ENCODE peak calls at places on chromosomes 12 and 14, in six cellular contexts. One of them, this sample, is unnamed.

GRCh38 chr12:3129301-3130052 is 52.3 kb downstream of the TSPAN9 start:
- DNase-seq in cardiac muscle cell: peak; percentile 84
- DNase-seq in PC-9: no peak
- DNase-seq in colonic mucosa: no peak
- DNase-seq in BE2C: no peak
- DNase-seq in spleen: no peak
- DNase-seq in this sample: no peak

GRCh38 chr14:104390221-104390931 is 189.2 kb upstream of the C14orf180 start:
- DNase-seq in cardiac muscle cell: no peak
- DNase-seq in PC-9: no peak
- DNase-seq in colonic mucosa: peak; percentile 10
- DNase-seq in BE2C: no peak
- DNase-seq in spleen: peak; percentile 69
- DNase-seq in this sample: no peak

GRCh38 chr12:30988887-30989286 is 62.3 kb downstream of the TSPAN11 start:
- DNase-seq in cardiac muscle cell: no peak
- DNase-seq in PC-9: no peak
- DNase-seq in colonic mucosa: peak; percentile 48
- DNase-seq in BE2C: no peak
- DNase-seq in spleen: no peak
- DNase-seq in this sample: no peak

GRCh38 chr14:53619625-53620324 is 336.9 kb downstream of the BMP4 start:
- DNase-seq in cardiac muscle cell: peak; percentile 63
- DNase-seq in PC-9: peak; percentile 47
- DNase-seq in colonic mucosa: no peak
- DNase-seq in BE2C: no peak
- DNase-seq in spleen: no peak
- DNase-seq in this sample: no peak

GRCh38 chr12:130456375-130457199 is 118.9 kb downstream of the PIWIL1 start:
- DNase-seq in cardiac muscle cell: no peak
- DNase-seq in PC-9: no peak
- DNase-seq in colonic mucosa: no peak
- DNase-seq in BE2C: peak; percentile 39
- DNase-seq in spleen: no peak
- DNase-seq in this sample: no peak

GRCh38 chr14:70706177-70706576 is 64.5 kb downstream of the TTC9 start:
- DNase-seq in cardiac muscle cell: no peak
- DNase-seq in PC-9: no peak
- DNase-seq in colonic mucosa: no peak
- DNase-seq in BE2C: no peak
- DNase-seq in spleen: no peak
- DNase-seq in this sample: no peak

GRCh38 chr14:35342160-35343010 is 50.2 kb downstream of the PSMA6 start:
- DNase-seq in cardiac muscle cell: peak; percentile 42
- DNase-seq in PC-9: no peak
- DNase-seq in colonic mucosa: peak; percentile 51
- DNase-seq in BE2C: no peak
- DNase-seq in spleen: no peak
- DNase-seq in this sample: no peak

GRCh38 chr12:24822121-24822899 is 126.6 kb downstream of the BCAT1 start:
- DNase-seq in cardiac muscle cell: peak; percentile 88
- DNase-seq in PC-9: no peak
- DNase-seq in colonic mucosa: no peak
- DNase-seq in BE2C: no peak
- DNase-seq in spleen: no peak
- DNase-seq in this sample: no peak

GRCh38 chr12:29448157-29448556 is 49.3 kb downstream of the OVCH1 start:
- DNase-seq in cardiac muscle cell: no peak
- DNase-seq in PC-9: no peak
- DNase-seq in colonic mucosa: no peak
- DNase-seq in BE2C: no peak
- DNase-seq in spleen: no peak
- DNase-seq in this sample: no peak

GRCh38 chr12:98514984-98515367 is 414 bp upstream of the TMPO start:
- DNase-seq in cardiac muscle cell: no peak
- DNase-seq in PC-9: no peak
- DNase-seq in colonic mucosa: no peak
- DNase-seq in BE2C: no peak
- DNase-seq in spleen: no peak
- DNase-seq in this sample: no peak

GRCh38 chr12:130303781-130304180 is 33.9 kb upstream of the PIWIL1 start:
- DNase-seq in cardiac muscle cell: no peak
- DNase-seq in PC-9: no peak
- DNase-seq in colonic mucosa: no peak
- DNase-seq in BE2C: no peak
- DNase-seq in spleen: no peak
- DNase-seq in this sample: no peak

GRCh38 chr12:93390025-93390424 is 12.3 kb downstream of the NUDT4 start:
- DNase-seq in cardiac muscle cell: no peak
- DNase-seq in PC-9: no peak
- DNase-seq in colonic mucosa: no peak
- DNase-seq in BE2C: no peak
- DNase-seq in spleen: no peak
- DNase-seq in this sample: no peak

GRCh38 chr14:100525615-100526014 is 61.6 kb downstream of the BEGAIN start:
- DNase-seq in cardiac muscle cell: no peak
- DNase-seq in PC-9: no peak
- DNase-seq in colonic mucosa: no peak
- DNase-seq in BE2C: no peak
- DNase-seq in spleen: peak; percentile 69
- DNase-seq in this sample: no peak

GRCh38 chr14:78153069-78153351 is 17.2 kb upstream of the NRXN3 start:
- DNase-seq in cardiac muscle cell: peak; percentile 27
- DNase-seq in PC-9: no peak
- DNase-seq in colonic mucosa: no peak
- DNase-seq in BE2C: no peak
- DNase-seq in spleen: no peak
- DNase-seq in this sample: no peak

GRCh38 chr12:95207407-95207806 is 9.9 kb downstream of the FGD6 start:
- DNase-seq in cardiac muscle cell: no peak
- DNase-seq in PC-9: no peak
- DNase-seq in colonic mucosa: no peak
- DNase-seq in BE2C: no peak
- DNase-seq in spleen: no peak
- DNase-seq in this sample: no peak

GRCh38 chr12:75754141-75754540 is 242.7 kb upstream of the KRR1 start:
- DNase-seq in cardiac muscle cell: no peak
- DNase-seq in PC-9: no peak
- DNase-seq in colonic mucosa: no peak
- DNase-seq in BE2C: no peak
- DNase-seq in spleen: no peak
- DNase-seq in this sample: no peak

GRCh38 chr12:5773550-5773949 is 171.5 kb downstream of the ANO2 start:
- DNase-seq in cardiac muscle cell: no peak
- DNase-seq in PC-9: no peak
- DNase-seq in colonic mucosa: no peak
- DNase-seq in BE2C: no peak
- DNase-seq in spleen: no peak
- DNase-seq in this sample: no peak

GRCh38 chr12:47767197-47767724 is 5.8 kb upstream of the SLC48A1 start:
- DNase-seq in cardiac muscle cell: peak; percentile 57
- DNase-seq in PC-9: peak; percentile 55
- DNase-seq in colonic mucosa: peak; percentile 77
- DNase-seq in BE2C: peak; percentile 68
- DNase-seq in spleen: peak; percentile 83
- DNase-seq in this sample: peak; percentile 78

GRCh38 chr14:47660158-47660557 is 15.2 kb downstream of the MDGA2 start:
- DNase-seq in cardiac muscle cell: no peak
- DNase-seq in PC-9: no peak
- DNase-seq in colonic mucosa: no peak
- DNase-seq in BE2C: no peak
- DNase-seq in spleen: no peak
- DNase-seq in this sample: no peak

GRCh38 chr12:70722584-70723343 is 85.5 kb upstream of the PTPRB start:
- DNase-seq in cardiac muscle cell: peak; percentile 75
- DNase-seq in PC-9: no peak
- DNase-seq in colonic mucosa: no peak
- DNase-seq in BE2C: peak; percentile 39
- DNase-seq in spleen: no peak
- DNase-seq in this sample: no peak

GRCh38 chr12:48183091-48183875 is at the start of gene CCDC184:
- DNase-seq in cardiac muscle cell: peak; percentile 82
- DNase-seq in PC-9: no peak
- DNase-seq in colonic mucosa: peak; percentile 70
- DNase-seq in BE2C: peak; percentile 80
- DNase-seq in spleen: peak; percentile 91
- DNase-seq in this sample: peak; percentile 85

GRCh38 chr12:57093412-57094193 is 4.7 kb downstream of the NAB2 start:
- DNase-seq in cardiac muscle cell: peak; percentile 93
- DNase-seq in PC-9: no peak
- DNase-seq in colonic mucosa: peak; percentile 61
- DNase-seq in BE2C: peak; percentile 76
- DNase-seq in spleen: peak; percentile 89
- DNase-seq in this sample: peak; percentile 55

GRCh38 chr12:102564026-102564425 is 83.7 kb upstream of the IGF1 start:
- DNase-seq in cardiac muscle cell: no peak
- DNase-seq in PC-9: peak; percentile 96
- DNase-seq in colonic mucosa: no peak
- DNase-seq in BE2C: no peak
- DNase-seq in spleen: no peak
- DNase-seq in this sample: no peak

GRCh38 chr12:92703777-92704176 is 988 bp downstream of the PLEKHG7 start:
- DNase-seq in cardiac muscle cell: no peak
- DNase-seq in PC-9: no peak
- DNase-seq in colonic mucosa: no peak
- DNase-seq in BE2C: no peak
- DNase-seq in spleen: no peak
- DNase-seq in this sample: no peak

GRCh38 chr12:25271486-25272098 is 20.9 kb upstream of the KRAS start:
- DNase-seq in cardiac muscle cell: no peak
- DNase-seq in PC-9: no peak
- DNase-seq in colonic mucosa: no peak
- DNase-seq in BE2C: no peak
- DNase-seq in spleen: no peak
- DNase-seq in this sample: no peak

GRCh38 chr12:26744042-26744626 is 88.9 kb downstream of the ITPR2 start:
- DNase-seq in cardiac muscle cell: no peak
- DNase-seq in PC-9: no peak
- DNase-seq in colonic mucosa: no peak
- DNase-seq in BE2C: no peak
- DNase-seq in spleen: no peak
- DNase-seq in this sample: no peak

GRCh38 chr12:26748741-26749431 is 84.1 kb downstream of the ITPR2 start:
- DNase-seq in cardiac muscle cell: peak; percentile 58
- DNase-seq in PC-9: no peak
- DNase-seq in colonic mucosa: no peak
- DNase-seq in BE2C: no peak
- DNase-seq in spleen: no peak
- DNase-seq in this sample: no peak

GRCh38 chr12:26748412-26748740 is 84.6 kb downstream of the ITPR2 start:
- DNase-seq in cardiac muscle cell: no peak
- DNase-seq in PC-9: no peak
- DNase-seq in colonic mucosa: no peak
- DNase-seq in BE2C: no peak
- DNase-seq in spleen: no peak
- DNase-seq in this sample: no peak

GRCh38 chr12:26744697-26745440 is 88.1 kb downstream of the ITPR2 start:
- DNase-seq in cardiac muscle cell: no peak
- DNase-seq in PC-9: no peak
- DNase-seq in colonic mucosa: no peak
- DNase-seq in BE2C: peak; percentile 54
- DNase-seq in spleen: no peak
- DNase-seq in this sample: no peak

GRCh38 chr12:26746315-26746714 is 86.7 kb downstream of the ITPR2 start:
- DNase-seq in cardiac muscle cell: peak; percentile 56
- DNase-seq in PC-9: no peak
- DNase-seq in colonic mucosa: no peak
- DNase-seq in BE2C: no peak
- DNase-seq in spleen: no peak
- DNase-seq in this sample: no peak
- H3K4me1 ChIP-seq in cardiac muscle cell: peaks cover 15% of the 10 kb centered on the region
- H3K4me1 ChIP-seq in PC-9: peaks cover 8% of the 10 kb centered on the region
- H3K4me1 ChIP-seq in colonic mucosa: peaks cover 6% of the 10 kb centered on the region
- H3K4me1 ChIP-seq in BE2C: peaks cover 11% of the 10 kb centered on the region
- H3K4me1 ChIP-seq in spleen: peaks cover 26% of the 10 kb centered on the region
- H3K4me1 ChIP-seq in this sample: no peaks in the 10 kb centered on the region

GRCh38 chr12:124774462-124775167 is 89.0 kb downstream of the SCARB1 start:
- DNase-seq in cardiac muscle cell: peak; percentile 97
- DNase-seq in PC-9: no peak
- DNase-seq in colonic mucosa: no peak
- DNase-seq in BE2C: peak; percentile 40
- DNase-seq in spleen: no peak
- DNase-seq in this sample: peak; percentile 45
- H3K4me3 ChIP-seq in cardiac muscle cell: no peak overlapping the region
- H3K4me3 ChIP-seq in PC-9: no peak overlapping the region
- H3K4me3 ChIP-seq in colonic mucosa: no peak overlapping the region
- H3K4me3 ChIP-seq in BE2C: peak overlapping the region; percentile 39
- H3K4me3 ChIP-seq in spleen: no peak overlapping the region
- H3K4me3 ChIP-seq in this sample: peak overlapping the region; percentile 7

GRCh38 chr12:122519418-122519817 is 7.3 kb downstream of the RSRC2 start:
- DNase-seq in cardiac muscle cell: no peak
- DNase-seq in PC-9: no peak
- DNase-seq in colonic mucosa: no peak
- DNase-seq in BE2C: no peak
- DNase-seq in spleen: no peak
- DNase-seq in this sample: no peak

GRCh38 chr12:122526683-122527477 is at the start of the genes KNTC1 and RSRC2:
- DNase-seq in cardiac muscle cell: peak; percentile 100
- DNase-seq in PC-9: peak; percentile 98
- DNase-seq in colonic mucosa: peak; percentile 100
- DNase-seq in BE2C: peak; percentile 99
- DNase-seq in spleen: peak; percentile 97
- DNase-seq in this sample: peak; percentile 100

GRCh38 chr12:122520676-122521075 is 6.1 kb downstream of the RSRC2 start:
- DNase-seq in cardiac muscle cell: no peak
- DNase-seq in PC-9: no peak
- DNase-seq in colonic mucosa: no peak
- DNase-seq in BE2C: no peak
- DNase-seq in spleen: no peak
- DNase-seq in this sample: no peak

GRCh38 chr12:122523846-122524718 is 2.7 kb downstream of the RSRC2 start:
- DNase-seq in cardiac muscle cell: peak; percentile 22
- DNase-seq in PC-9: no peak
- DNase-seq in colonic mucosa: no peak
- DNase-seq in BE2C: no peak
- DNase-seq in spleen: no peak
- DNase-seq in this sample: no peak

GRCh38 chr12:122523280-122523679 is 3.5 kb downstream of the RSRC2 start:
- DNase-seq in cardiac muscle cell: peak; percentile 78
- DNase-seq in PC-9: no peak
- DNase-seq in colonic mucosa: no peak
- DNase-seq in BE2C: no peak
- DNase-seq in spleen: no peak
- DNase-seq in this sample: no peak
- H3K4me1 ChIP-seq in cardiac muscle cell: peaks cover 19% of the 10 kb centered on the region
- H3K4me1 ChIP-seq in PC-9: peaks cover 32% of the 10 kb centered on the region
- H3K4me1 ChIP-seq in colonic mucosa: peaks cover 10% of the 10 kb centered on the region
- H3K4me1 ChIP-seq in BE2C: no peaks in the 10 kb centered on the region
- H3K4me1 ChIP-seq in spleen: peaks cover 60% of the 10 kb centered on the region
- H3K4me1 ChIP-seq in this sample: peaks cover 31% of the 10 kb centered on the region

DNA sequence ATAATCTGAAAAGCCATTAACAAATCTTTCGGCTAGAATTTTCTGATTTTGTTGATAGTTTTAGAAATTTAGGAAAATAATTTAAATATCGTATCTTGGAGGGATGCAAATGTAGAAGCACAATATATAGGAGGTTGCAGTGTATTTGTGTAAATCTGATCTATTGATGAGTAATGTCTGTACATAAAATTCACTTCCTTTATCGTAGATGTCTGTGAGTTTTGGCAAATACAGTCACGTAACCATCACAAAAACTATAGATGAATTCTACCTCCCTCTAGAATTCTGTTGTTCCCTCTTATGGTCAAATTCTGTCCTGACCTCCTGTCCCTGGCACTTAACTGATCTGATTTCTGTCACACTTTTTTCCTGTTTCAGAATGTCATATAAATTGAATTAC is 151.8 kb downstream of the FUT8 start:
- DNase-seq in cardiac muscle cell: no peak
- DNase-seq in PC-9: no peak
- DNase-seq in colonic mucosa: no peak
- DNase-seq in BE2C: no peak
- DNase-seq in spleen: no peak
- DNase-seq in this sample: no peak
- H3K4me3 ChIP-seq in cardiac muscle cell: no peak overlapping the region
- H3K4me3 ChIP-seq in PC-9: no peak overlapping the region
- H3K4me3 ChIP-seq in colonic mucosa: no peak overlapping the region
- H3K4me3 ChIP-seq in BE2C: no peak overlapping the region
- H3K4me3 ChIP-seq in spleen: no peak overlapping the region
- H3K4me3 ChIP-seq in this sample: no peak overlapping the region

This sample was measured in OCI-LY7.